ENCODE peak calls at places on chromosomes 1 and 21, in four cellular contexts. One of them, this sample, is unnamed. For H3K4me1, the result is how much of the 10 kb centered on the place peaks cover.

GRCh38 chr1:55337801-55338447 is 122.8 kb upstream of the USP24 start:
- DNase-seq in tibial nerve: no peak
- DNase-seq in stomach: no peak
- DNase-seq in endodermal cell: peak
- DNase-seq in this sample: peak

GRCh38 chr1:69711159-69711930 is 143.6 kb downstream of the LRRC7 start:
- DNase-seq in endodermal cell: no peak
- DNase-seq in tibial nerve: no peak
- DNase-seq in stomach: no peak
- DNase-seq in this sample: no peak

GRCh38 chr1:157095551-157095950 is 4.1 kb downstream of the ETV3L start:
- DNase-seq in stomach: no peak
- DNase-seq in endodermal cell: no peak
- DNase-seq in tibial nerve: no peak
- DNase-seq in this sample: no peak

GRCh38 chr1:31605908-31606427 is 11.5 kb upstream of the HCRTR1 start:
- DNase-seq in endodermal cell: no peak
- DNase-seq in stomach: peak
- DNase-seq in tibial nerve: no peak
- DNase-seq in this sample: peak

GRCh38 chr1:8398086-8398485 is 80.2 kb downstream of the SLC45A1 start:
- DNase-seq in stomach: no peak
- DNase-seq in endodermal cell: no peak
- DNase-seq in tibial nerve: no peak
- DNase-seq in this sample: no peak

GRCh38 chr1:182299728-182300581 is 91.6 kb downstream of the GLUL start:
- DNase-seq in stomach: peak
- DNase-seq in tibial nerve: peak
- DNase-seq in endodermal cell: peak
- DNase-seq in this sample: peak

GRCh38 chr1:232594018-232594502 is 35.9 kb downstream of the SIPA1L2 start:
- DNase-seq in stomach: no peak
- DNase-seq in endodermal cell: no peak
- DNase-seq in tibial nerve: no peak
- DNase-seq in this sample: peak

GRCh38 chr1:19445417-19446342 is 39.7 kb downstream of the CAPZB start:
- DNase-seq in endodermal cell: peak
- DNase-seq in stomach: peak
- DNase-seq in tibial nerve: no peak
- DNase-seq in this sample: no peak

GRCh38 chr1:30060738-30061137 is 662.6 kb downstream of the MATN1 start:
- DNase-seq in endodermal cell: no peak
- DNase-seq in stomach: no peak
- DNase-seq in tibial nerve: no peak
- DNase-seq in this sample: no peak

GRCh38 chr1:33130297-33130696 is 49.3 kb downstream of the AZIN2 start:
- DNase-seq in tibial nerve: no peak
- DNase-seq in stomach: no peak
- DNase-seq in endodermal cell: peak
- DNase-seq in this sample: peak

GRCh38 chr1:221724931-221725605 is 16.8 kb downstream of the DUSP10 start:
- DNase-seq in tibial nerve: no peak
- DNase-seq in endodermal cell: no peak
- DNase-seq in stomach: no peak
- DNase-seq in this sample: peak

GRCh38 chr1:109371271-109371739 is 26.4 kb downstream of the SORT1 start:
- DNase-seq in endodermal cell: no peak
- DNase-seq in stomach: no peak
- DNase-seq in tibial nerve: no peak
- DNase-seq in this sample: peak

DNA sequence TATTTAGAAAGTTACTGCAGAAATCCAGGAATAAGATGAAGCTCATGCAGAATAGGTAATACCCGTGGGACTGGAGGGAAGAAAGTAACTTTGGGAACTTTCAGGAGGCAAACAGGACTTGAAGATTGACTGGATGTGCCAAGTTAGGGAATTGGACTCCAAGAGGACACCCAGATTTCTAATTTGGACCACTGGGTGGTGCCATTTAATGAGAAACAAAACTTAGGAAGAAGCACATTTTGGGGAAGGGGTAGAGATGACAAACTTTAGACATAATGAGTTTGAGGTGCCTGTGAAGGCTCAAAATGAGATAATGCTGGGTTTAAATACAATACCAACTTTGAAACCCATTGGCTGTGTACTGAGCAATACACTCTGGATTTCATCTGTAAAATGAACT is 3.3 kb upstream of the B4GALT3 start:
- DNase-seq in endodermal cell: no peak
- DNase-seq in tibial nerve: no peak
- DNase-seq in stomach: no peak
- DNase-seq in this sample: no peak
- TF ChIP-seq CTCF in endodermal cell: peak
- TF ChIP-seq CTCF in tibial nerve: peak
- TF ChIP-seq CTCF in stomach: peak
- TF ChIP-seq CTCF in this sample: peak

GRCh38 chr1:228460830-228461229 is 26.4 kb upstream of the RNF187 start:
- DNase-seq in stomach: no peak
- DNase-seq in tibial nerve: no peak
- DNase-seq in endodermal cell: no peak
- DNase-seq in this sample: no peak

GRCh38 chr1:228457396-228458176 is 29.6 kb upstream of the RNF187 start:
- DNase-seq in tibial nerve: peak
- DNase-seq in stomach: peak
- DNase-seq in endodermal cell: peak
- DNase-seq in this sample: peak

GRCh38 chr1:228456252-228457016 is 30.7 kb upstream of the RNF187 start:
- DNase-seq in endodermal cell: no peak
- DNase-seq in stomach: no peak
- DNase-seq in tibial nerve: no peak
- DNase-seq in this sample: no peak

GRCh38 chr1:228457017-228457395 is 30.2 kb upstream of the RNF187 start:
- DNase-seq in stomach: no peak
- DNase-seq in tibial nerve: no peak
- DNase-seq in endodermal cell: no peak
- DNase-seq in this sample: no peak

DNA sequence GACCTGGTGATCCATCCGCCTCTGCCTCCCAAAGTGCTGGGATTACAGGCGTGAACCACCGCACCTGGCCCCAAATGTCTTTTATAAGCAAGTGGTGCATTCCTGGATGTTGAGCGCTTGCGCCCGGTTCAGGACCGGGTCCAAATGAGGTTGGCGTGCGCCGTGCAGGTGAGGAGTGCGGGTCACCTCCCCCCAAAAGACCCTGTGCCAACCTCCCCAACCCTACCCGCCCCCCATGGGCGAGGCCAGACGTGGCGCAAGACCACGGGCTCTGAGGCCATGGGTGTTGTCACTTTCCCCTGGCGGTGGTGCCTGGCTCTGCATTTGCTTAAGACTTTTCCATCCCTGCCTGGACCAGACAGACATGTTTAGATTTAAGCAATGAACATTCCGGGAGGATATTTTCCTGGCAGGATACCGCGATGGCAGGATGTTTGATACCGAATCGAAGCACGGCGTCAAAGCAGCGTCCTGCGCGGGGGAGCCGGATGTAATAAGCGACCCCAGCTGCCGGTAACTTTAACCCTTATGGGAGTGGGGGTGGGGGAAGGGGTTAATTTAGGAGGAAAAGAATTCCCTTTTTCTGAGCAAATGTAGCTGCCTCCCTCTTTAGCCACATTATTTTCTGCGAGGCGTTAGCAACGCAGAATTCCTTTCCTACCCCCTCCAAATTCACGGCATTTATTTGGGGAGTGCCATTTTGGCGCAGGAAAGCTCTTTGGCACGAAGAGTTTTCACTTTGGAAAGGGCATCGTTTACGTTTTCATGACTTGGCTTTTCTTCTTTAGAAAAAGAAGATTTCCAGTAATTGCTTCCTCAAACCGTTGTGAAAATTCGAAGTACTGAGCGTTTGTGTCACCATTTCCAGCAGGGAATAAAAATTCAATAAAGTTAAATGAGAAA is 27.8 kb upstream of the RNF187 start:
- DNase-seq in tibial nerve: peak
- DNase-seq in endodermal cell: peak
- DNase-seq in stomach: peak
- DNase-seq in this sample: peak
- H3K27ac ChIP-seq in tibial nerve: peak
- H3K27ac ChIP-seq in endodermal cell: no peak
- H3K27ac ChIP-seq in stomach: peak
- H3K27ac ChIP-seq in this sample: peak

GRCh38 chr1:169697769-169698168 is 13.7 kb downstream of the SELL start:
- DNase-seq in endodermal cell: no peak
- DNase-seq in tibial nerve: no peak
- DNase-seq in stomach: no peak
- DNase-seq in this sample: no peak
- H3K4me1 ChIP-seq in endodermal cell: under half
- H3K4me1 ChIP-seq in tibial nerve: under half
- H3K4me1 ChIP-seq in stomach: under half
- H3K4me1 ChIP-seq in this sample: under half

GRCh38 chr1:118210051-118210722 is 25.2 kb upstream of the SPAG17 start:
- DNase-seq in tibial nerve: no peak
- DNase-seq in endodermal cell: no peak
- DNase-seq in stomach: no peak
- DNase-seq in this sample: no peak

GRCh38 chr1:118206966-118207365 is 21.9 kb upstream of the SPAG17 start:
- DNase-seq in tibial nerve: no peak
- DNase-seq in stomach: no peak
- DNase-seq in endodermal cell: no peak
- DNase-seq in this sample: no peak

GRCh38 chr1:118210723-118211110 is 25.7 kb upstream of the SPAG17 start:
- DNase-seq in tibial nerve: no peak
- DNase-seq in stomach: no peak
- DNase-seq in endodermal cell: no peak
- DNase-seq in this sample: peak

GRCh38 chr1:118204648-118205047 is 19.6 kb upstream of the SPAG17 start:
- DNase-seq in stomach: no peak
- DNase-seq in endodermal cell: no peak
- DNase-seq in tibial nerve: no peak
- DNase-seq in this sample: no peak

DNA sequence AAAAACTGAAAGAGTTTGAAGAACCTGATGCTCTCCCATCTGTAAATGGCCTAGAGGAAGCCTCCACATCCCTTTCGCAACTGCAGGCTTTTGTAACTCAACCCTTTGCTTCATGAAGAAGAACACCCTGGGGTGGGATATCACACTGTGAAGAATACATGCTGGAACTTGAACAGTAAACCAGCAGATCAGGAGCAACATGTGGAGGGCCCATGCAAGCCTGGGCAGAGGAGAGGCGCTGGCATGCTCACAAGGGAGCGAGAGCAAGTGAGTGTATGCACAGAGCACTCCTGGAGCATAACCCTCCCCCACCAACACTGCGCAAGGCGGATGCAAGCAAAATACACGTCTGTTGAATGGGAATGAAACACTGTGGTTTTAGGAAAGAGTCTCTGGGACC is 24.6 kb upstream of the SPAG17 start:
- DNase-seq in tibial nerve: no peak
- DNase-seq in endodermal cell: no peak
- DNase-seq in stomach: no peak
- DNase-seq in this sample: peak
- TF ChIP-seq CTCF in tibial nerve: no peak
- TF ChIP-seq CTCF in endodermal cell: no peak
- TF ChIP-seq CTCF in stomach: no peak
- TF ChIP-seq CTCF in this sample: no peak

DNA sequence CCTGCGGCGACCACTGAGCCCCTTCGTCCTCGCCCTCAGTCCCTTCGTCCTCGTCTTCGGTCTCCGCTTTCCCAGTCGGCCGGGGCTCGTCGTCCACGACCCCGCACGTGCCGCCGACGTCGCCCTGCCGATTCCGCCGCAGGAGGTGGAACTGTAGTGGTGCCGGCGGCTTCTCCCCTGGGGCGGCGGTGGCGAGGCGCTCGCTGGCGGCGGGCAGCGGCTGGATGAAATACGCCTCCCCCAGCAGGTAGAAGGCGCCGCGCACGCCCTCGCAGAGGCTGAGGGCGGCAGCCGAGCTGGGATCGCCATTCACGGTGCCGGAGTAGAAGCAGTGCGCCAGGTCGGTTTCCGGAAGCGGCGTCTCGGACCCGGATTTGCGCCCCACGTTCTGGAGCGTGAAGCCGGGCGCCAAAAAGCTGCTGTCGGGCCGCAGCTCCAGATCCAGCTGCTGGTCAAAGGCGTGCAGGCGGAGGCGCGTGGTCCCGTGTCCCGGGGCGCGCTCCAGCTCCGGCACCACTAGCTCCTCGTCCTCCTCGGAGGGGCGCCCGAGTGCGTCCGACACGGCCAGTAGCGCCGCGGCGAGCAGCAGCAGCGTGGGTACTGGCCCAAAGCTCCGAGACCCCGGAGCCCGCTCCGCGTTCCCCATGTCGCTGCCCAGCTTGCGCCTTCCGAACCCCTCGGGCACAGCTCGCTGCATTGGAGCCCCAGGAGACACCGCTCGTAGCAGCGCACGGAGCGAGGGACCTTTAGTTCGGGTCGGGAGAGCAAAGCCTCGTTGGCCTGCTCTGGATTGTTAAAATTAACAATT is 747 bp downstream of the ADAMTS1 start:
- DNase-seq in endodermal cell: peak
- DNase-seq in stomach: no peak
- DNase-seq in tibial nerve: peak
- DNase-seq in this sample: peak
- H3K27ac ChIP-seq in endodermal cell: peak
- H3K27ac ChIP-seq in stomach: peak
- H3K27ac ChIP-seq in tibial nerve: peak
- H3K27ac ChIP-seq in this sample: peak

GRCh38 chr21:31908106-31909031 is 35.5 kb downstream of the HUNK start:
- DNase-seq in tibial nerve: no peak
- DNase-seq in stomach: no peak
- DNase-seq in endodermal cell: peak
- DNase-seq in this sample: no peak
- H3K4me1 ChIP-seq in tibial nerve: under half
- H3K4me1 ChIP-seq in stomach: under half
- H3K4me1 ChIP-seq in endodermal cell: under half
- H3K4me1 ChIP-seq in this sample: under half

GRCh38 chr21:27759091-27759659 is 792.3 kb upstream of the ADAMTS5 start:
- DNase-seq in endodermal cell: peak
- DNase-seq in tibial nerve: no peak
- DNase-seq in stomach: no peak
- DNase-seq in this sample: no peak

GRCh38 chr21:27756191-27756590 is 789.3 kb upstream of the ADAMTS5 start:
- DNase-seq in tibial nerve: no peak
- DNase-seq in stomach: no peak
- DNase-seq in endodermal cell: no peak
- DNase-seq in this sample: no peak

GRCh38 chr21:27761623-27762022 is 794.7 kb upstream of the ADAMTS5 start:
- DNase-seq in stomach: no peak
- DNase-seq in tibial nerve: no peak
- DNase-seq in endodermal cell: no peak
- DNase-seq in this sample: peak

GRCh38 chr21:27764056-27764455 is 797.2 kb upstream of the ADAMTS5 start:
- DNase-seq in endodermal cell: no peak
- DNase-seq in tibial nerve: no peak
- DNase-seq in stomach: no peak
- DNase-seq in this sample: no peak

GRCh38 chr21:27759820-27760219 is 792.9 kb upstream of the ADAMTS5 start:
- DNase-seq in endodermal cell: no peak
- DNase-seq in stomach: no peak
- DNase-seq in tibial nerve: no peak
- DNase-seq in this sample: no peak
- TF ChIP-seq CTCF in endodermal cell: no peak
- TF ChIP-seq CTCF in stomach: no peak
- TF ChIP-seq CTCF in tibial nerve: no peak
- TF ChIP-seq CTCF in this sample: no peak